ENCODE peak calls at places on chromosomes 6 and 20, in seven cellular contexts. One of them, this sample, is unnamed.
A peak's percentile ranks its signal among the peaks of the same experiment; 100 is the strongest.

GRCh38 chr6:63272397-63272796 is 47.4 kb downstream of the LGSN start:
- DNase-seq in GM23248: peak; percentile 46
- DNase-seq in MV-4-11: no peak
- DNase-seq in lung microvascular endothelial cell: peak; percentile 58
- DNase-seq in RPMI7951: peak; percentile 9
- DNase-seq in CD8-positive, alpha-beta memory T cell: no peak
- DNase-seq in Right ventricle myocardium superior: no peak
- DNase-seq in this sample: no peak

GRCh38 chr6:12578751-12579150 is 137.8 kb upstream of the PHACTR1 start:
- DNase-seq in GM23248: peak; percentile 87
- DNase-seq in MV-4-11: no peak
- DNase-seq in lung microvascular endothelial cell: no peak
- DNase-seq in RPMI7951: peak; percentile 63
- DNase-seq in CD8-positive, alpha-beta memory T cell: no peak
- DNase-seq in Right ventricle myocardium superior: no peak
- DNase-seq in this sample: peak; percentile 36

GRCh38 chr6:106442351-106442750 is 81.8 kb downstream of the CRYBG1 start:
- DNase-seq in GM23248: no peak
- DNase-seq in MV-4-11: no peak
- DNase-seq in lung microvascular endothelial cell: no peak
- DNase-seq in RPMI7951: no peak
- DNase-seq in CD8-positive, alpha-beta memory T cell: no peak
- DNase-seq in Right ventricle myocardium superior: no peak
- DNase-seq in this sample: no peak

GRCh38 chr20:9392892-9393857 is 121.2 kb upstream of the LAMP5 start:
- DNase-seq in GM23248: peak; percentile 83
- DNase-seq in MV-4-11: peak; percentile 89
- DNase-seq in lung microvascular endothelial cell: peak; percentile 61
- DNase-seq in RPMI7951: peak; percentile 72
- DNase-seq in CD8-positive, alpha-beta memory T cell: no peak
- DNase-seq in Right ventricle myocardium superior: peak; percentile 81
- DNase-seq in this sample: peak; percentile 65

GRCh38 chr20:2756056-2756611 is 44.3 kb downstream of the CPXM1 start:
- DNase-seq in GM23248: peak; percentile 55
- DNase-seq in MV-4-11: no peak
- DNase-seq in lung microvascular endothelial cell: peak; percentile 70
- DNase-seq in RPMI7951: peak; percentile 54
- DNase-seq in CD8-positive, alpha-beta memory T cell: no peak
- DNase-seq in Right ventricle myocardium superior: no peak
- DNase-seq in this sample: peak; percentile 38

GRCh38 chr20:10647471-10647870 is 26.3 kb downstream of the JAG1 start:
- DNase-seq in GM23248: peak; percentile 23
- DNase-seq in MV-4-11: no peak
- DNase-seq in lung microvascular endothelial cell: no peak
- DNase-seq in RPMI7951: peak; percentile 20
- DNase-seq in CD8-positive, alpha-beta memory T cell: no peak
- DNase-seq in Right ventricle myocardium superior: no peak
- DNase-seq in this sample: no peak

GRCh38 chr20:57509665-57510237 is 15.2 kb downstream of the CTCFL start:
- DNase-seq in GM23248: peak; percentile 30
- DNase-seq in MV-4-11: peak; percentile 18
- DNase-seq in lung microvascular endothelial cell: peak; percentile 19
- DNase-seq in RPMI7951: peak; percentile 38
- DNase-seq in CD8-positive, alpha-beta memory T cell: no peak
- DNase-seq in Right ventricle myocardium superior: no peak
- DNase-seq in this sample: no peak

GRCh38 chr6:138752017-138752416 is 21.6 kb upstream of the CCDC28A start:
- DNase-seq in GM23248: no peak
- DNase-seq in MV-4-11: no peak
- DNase-seq in lung microvascular endothelial cell: no peak
- DNase-seq in RPMI7951: no peak
- DNase-seq in CD8-positive, alpha-beta memory T cell: no peak
- DNase-seq in Right ventricle myocardium superior: no peak
- DNase-seq in this sample: no peak

GRCh38 chr20:5722927-5723326 is 27.3 kb upstream of the SHLD1 start:
- DNase-seq in GM23248: no peak
- DNase-seq in MV-4-11: no peak
- DNase-seq in lung microvascular endothelial cell: no peak
- DNase-seq in RPMI7951: no peak
- DNase-seq in CD8-positive, alpha-beta memory T cell: no peak
- DNase-seq in Right ventricle myocardium superior: no peak
- DNase-seq in this sample: no peak

GRCh38 chr6:168117942-168118341 is 38.9 kb upstream of the FRMD1 start:
- DNase-seq in GM23248: no peak
- DNase-seq in MV-4-11: no peak
- DNase-seq in lung microvascular endothelial cell: no peak
- DNase-seq in RPMI7951: no peak
- DNase-seq in CD8-positive, alpha-beta memory T cell: no peak
- DNase-seq in Right ventricle myocardium superior: no peak
- DNase-seq in this sample: no peak

This sample was measured in HT1080.